ENCODE peak calls at places on chromosome 9, in seven cellular contexts. One of them, this sample, is unnamed.

GRCh38 chr9:123460091-123460490 is 104.1 kb downstream of the CRB2 start:
- DNase-seq in IMR-90: no peak
- DNase-seq in body of pancreas: no peak
- DNase-seq in testis: no peak
- DNase-seq in uterus: no peak
- DNase-seq in WERI-Rb-1: no peak
- DNase-seq in fibroblast of lung: no peak
- DNase-seq in this sample: no peak

GRCh38 chr9:116717150-116717549 is 30.0 kb downstream of the TRIM32 start:
- DNase-seq in uterus: no peak
- DNase-seq in body of pancreas: no peak
- DNase-seq in fibroblast of lung: no peak
- DNase-seq in testis: no peak
- DNase-seq in IMR-90: no peak
- DNase-seq in WERI-Rb-1: no peak
- DNase-seq in this sample: peak; percentile 10

GRCh38 chr9:29928072-29928471 is 2354.8 kb upstream of the C9orf72 start:
- DNase-seq in WERI-Rb-1: no peak
- DNase-seq in IMR-90: no peak
- DNase-seq in testis: no peak
- DNase-seq in body of pancreas: no peak
- DNase-seq in uterus: no peak
- DNase-seq in fibroblast of lung: no peak
- DNase-seq in this sample: no peak

GRCh38 chr9:117081641-117082317 is 333.1 kb downstream of the ASTN2 start:
- DNase-seq in fibroblast of lung: no peak
- DNase-seq in uterus: no peak
- DNase-seq in body of pancreas: no peak
- DNase-seq in IMR-90: no peak
- DNase-seq in WERI-Rb-1: no peak
- DNase-seq in testis: no peak
- DNase-seq in this sample: no peak

GRCh38 chr9:86854898-86855523 is 92.3 kb downstream of the GAS1 start:
- DNase-seq in testis: peak; percentile 22
- DNase-seq in WERI-Rb-1: no peak
- DNase-seq in IMR-90: peak; percentile 96
- DNase-seq in uterus: peak; percentile 46
- DNase-seq in fibroblast of lung: peak; percentile 98
- DNase-seq in body of pancreas: peak; percentile 75
- DNase-seq in this sample: peak; percentile 94

GRCh38 chr9:129347323-129348120 is 169.5 kb upstream of the IER5L start:
- DNase-seq in fibroblast of lung: peak; percentile 48
- DNase-seq in WERI-Rb-1: no peak
- DNase-seq in testis: no peak
- DNase-seq in body of pancreas: no peak
- DNase-seq in IMR-90: peak; percentile 36
- DNase-seq in uterus: peak; percentile 46
- DNase-seq in this sample: no peak

GRCh38 chr9:123309611-123310010 is 41.2 kb upstream of the STRBP start:
- DNase-seq in uterus: no peak
- DNase-seq in fibroblast of lung: no peak
- DNase-seq in testis: no peak
- DNase-seq in IMR-90: no peak
- DNase-seq in WERI-Rb-1: no peak
- DNase-seq in body of pancreas: no peak
- DNase-seq in this sample: no peak

GRCh38 chr9:127578952-127579853 is 32.9 kb upstream of the STXBP1 start:
- DNase-seq in testis: peak; percentile 87
- DNase-seq in WERI-Rb-1: peak; percentile 96
- DNase-seq in IMR-90: peak; percentile 98
- DNase-seq in fibroblast of lung: peak; percentile 96
- DNase-seq in body of pancreas: peak; percentile 90
- DNase-seq in uterus: peak; percentile 87
- DNase-seq in this sample: no peak

GRCh38 chr9:120781236-120781635 is 12.0 kb downstream of the FBXW2 start:
- DNase-seq in IMR-90: no peak
- DNase-seq in testis: no peak
- DNase-seq in WERI-Rb-1: no peak
- DNase-seq in fibroblast of lung: no peak
- DNase-seq in uterus: no peak
- DNase-seq in body of pancreas: no peak
- DNase-seq in this sample: no peak

GRCh38 chr9:73738741-73739530 is 587.3 kb downstream of the ANXA1 start:
- DNase-seq in uterus: no peak
- DNase-seq in body of pancreas: no peak
- DNase-seq in testis: no peak
- DNase-seq in IMR-90: no peak
- DNase-seq in fibroblast of lung: no peak
- DNase-seq in WERI-Rb-1: no peak
- DNase-seq in this sample: no peak

GRCh38 chr9:36441966-36442365 is 41.9 kb upstream of the RNF38 start:
- DNase-seq in testis: no peak
- DNase-seq in WERI-Rb-1: no peak
- DNase-seq in fibroblast of lung: no peak
- DNase-seq in uterus: no peak
- DNase-seq in body of pancreas: no peak
- DNase-seq in IMR-90: no peak
- DNase-seq in this sample: no peak

GRCh38 chr9:39588056-39588814 is 232.8 kb downstream of the SPATA31A1 start:
- DNase-seq in testis: peak; percentile 66
- DNase-seq in uterus: no peak
- DNase-seq in IMR-90: no peak
- DNase-seq in body of pancreas: no peak
- DNase-seq in WERI-Rb-1: no peak
- DNase-seq in fibroblast of lung: no peak
- DNase-seq in this sample: peak; percentile 54

GRCh38 chr9:137172907-137173794 is 1.3 kb upstream of the TMEM210 start:
- DNase-seq in fibroblast of lung: no peak
- DNase-seq in uterus: no peak
- DNase-seq in body of pancreas: no peak
- DNase-seq in testis: no peak
- DNase-seq in IMR-90: no peak
- DNase-seq in WERI-Rb-1: no peak
- DNase-seq in this sample: no peak

GRCh38 chr9:136362450-136362784 is 1.1 kb downstream of the DNLZ start:
- DNase-seq in uterus: no peak
- DNase-seq in IMR-90: no peak
- DNase-seq in fibroblast of lung: no peak
- DNase-seq in testis: no peak
- DNase-seq in WERI-Rb-1: no peak
- DNase-seq in body of pancreas: no peak
- DNase-seq in this sample: no peak

GRCh38 chr9:100715100-100715379 is 137.2 kb downstream of the CAVIN4 start:
- DNase-seq in IMR-90: no peak
- DNase-seq in uterus: no peak
- DNase-seq in testis: no peak
- DNase-seq in body of pancreas: no peak
- DNase-seq in fibroblast of lung: no peak
- DNase-seq in WERI-Rb-1: no peak
- DNase-seq in this sample: no peak

GRCh38 chr9:131762356-131762932 is 22.6 kb upstream of the RAPGEF1 start:
- DNase-seq in fibroblast of lung: peak; percentile 49
- DNase-seq in uterus: peak; percentile 54
- DNase-seq in testis: peak; percentile 88
- DNase-seq in WERI-Rb-1: peak; percentile 99
- DNase-seq in IMR-90: peak; percentile 29
- DNase-seq in body of pancreas: peak; percentile 79
- DNase-seq in this sample: peak; percentile 88

GRCh38 chr9:126235350-126235740 is 91.3 kb upstream of the MVB12B start:
- DNase-seq in body of pancreas: no peak
- DNase-seq in WERI-Rb-1: no peak
- DNase-seq in uterus: no peak
- DNase-seq in IMR-90: no peak
- DNase-seq in testis: no peak
- DNase-seq in fibroblast of lung: no peak
- DNase-seq in this sample: no peak

DNA sequence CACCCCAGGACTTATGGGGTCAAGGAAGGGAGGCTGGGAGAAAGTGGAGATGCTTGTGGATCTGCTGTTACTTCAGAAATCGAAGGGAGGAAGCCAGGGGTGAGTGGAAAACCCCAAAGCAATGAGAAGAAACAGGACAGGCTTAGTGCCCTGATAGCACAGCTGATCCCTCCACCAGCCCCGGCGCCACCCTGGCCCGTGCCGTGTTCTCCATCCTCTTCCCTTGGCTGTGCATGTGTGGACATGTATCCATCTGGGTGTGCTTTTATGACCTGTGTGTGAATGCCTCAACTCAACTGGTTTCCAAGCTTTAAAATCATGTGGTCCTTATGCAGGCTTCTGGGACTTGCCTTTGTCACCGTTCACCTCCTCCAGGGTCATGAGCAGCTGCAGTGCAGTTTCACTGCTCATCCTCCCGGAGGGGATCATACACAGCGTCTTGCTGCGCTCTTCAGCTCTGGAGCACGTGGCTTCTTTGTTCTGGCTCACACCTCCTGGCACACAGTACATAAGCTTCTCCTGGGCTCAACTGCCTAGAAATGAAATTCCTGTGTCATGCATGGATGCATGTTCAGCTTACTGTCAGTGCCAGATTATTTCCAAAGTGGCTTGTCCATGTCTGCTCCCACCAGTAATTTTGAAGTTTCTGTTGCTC is 58.2 kb downstream of the IPPK start:
- DNase-seq in testis: no peak
- DNase-seq in uterus: no peak
- DNase-seq in fibroblast of lung: no peak
- DNase-seq in body of pancreas: no peak
- DNase-seq in IMR-90: no peak
- DNase-seq in WERI-Rb-1: peak; percentile 46
- DNase-seq in this sample: no peak
- H3K27ac ChIP-seq in testis: no peak overlapping the region
- H3K27ac ChIP-seq in uterus: peak overlapping the region; percentile 82
- H3K27ac ChIP-seq in fibroblast of lung: no peak overlapping the region
- H3K27ac ChIP-seq in body of pancreas: no peak overlapping the region
- H3K27ac ChIP-seq in IMR-90: no peak overlapping the region
- H3K27ac ChIP-seq in WERI-Rb-1: peak overlapping the region; percentile 50
- H3K27ac ChIP-seq in this sample: no peak overlapping the region

DNA sequence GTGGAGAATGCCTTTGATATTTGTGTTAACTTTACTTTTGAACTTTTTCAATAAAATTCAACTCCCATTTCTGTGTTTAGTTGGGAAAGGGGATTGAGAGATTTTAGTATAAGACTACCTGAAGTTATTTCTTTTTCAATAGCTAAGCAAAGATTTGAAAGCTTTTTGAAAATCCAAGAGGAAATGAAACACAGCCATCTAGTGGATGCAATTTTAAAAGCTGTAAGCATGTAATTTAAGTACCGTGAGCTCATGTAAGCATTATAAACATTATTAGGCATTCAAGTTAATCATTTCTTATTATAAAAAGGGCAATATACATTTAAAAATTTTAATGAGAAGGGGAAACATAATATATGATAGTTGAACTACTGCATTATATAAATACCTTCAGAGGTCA is 69.8 kb downstream of the CCDC171 start:
- DNase-seq in uterus: no peak
- DNase-seq in fibroblast of lung: peak; percentile 59
- DNase-seq in IMR-90: peak; percentile 46
- DNase-seq in body of pancreas: no peak
- DNase-seq in testis: no peak
- DNase-seq in WERI-Rb-1: no peak
- DNase-seq in this sample: peak; percentile 38
- TF ChIP-seq CTCF in uterus: no peak
- TF ChIP-seq CTCF in fibroblast of lung: no peak
- TF ChIP-seq CTCF in IMR-90: peak; percentile 58
- TF ChIP-seq CTCF in body of pancreas: no peak
- TF ChIP-seq CTCF in testis: peak; percentile 11
- TF ChIP-seq CTCF in WERI-Rb-1: no peak
- TF ChIP-seq CTCF in this sample: peak; percentile 54

DNA sequence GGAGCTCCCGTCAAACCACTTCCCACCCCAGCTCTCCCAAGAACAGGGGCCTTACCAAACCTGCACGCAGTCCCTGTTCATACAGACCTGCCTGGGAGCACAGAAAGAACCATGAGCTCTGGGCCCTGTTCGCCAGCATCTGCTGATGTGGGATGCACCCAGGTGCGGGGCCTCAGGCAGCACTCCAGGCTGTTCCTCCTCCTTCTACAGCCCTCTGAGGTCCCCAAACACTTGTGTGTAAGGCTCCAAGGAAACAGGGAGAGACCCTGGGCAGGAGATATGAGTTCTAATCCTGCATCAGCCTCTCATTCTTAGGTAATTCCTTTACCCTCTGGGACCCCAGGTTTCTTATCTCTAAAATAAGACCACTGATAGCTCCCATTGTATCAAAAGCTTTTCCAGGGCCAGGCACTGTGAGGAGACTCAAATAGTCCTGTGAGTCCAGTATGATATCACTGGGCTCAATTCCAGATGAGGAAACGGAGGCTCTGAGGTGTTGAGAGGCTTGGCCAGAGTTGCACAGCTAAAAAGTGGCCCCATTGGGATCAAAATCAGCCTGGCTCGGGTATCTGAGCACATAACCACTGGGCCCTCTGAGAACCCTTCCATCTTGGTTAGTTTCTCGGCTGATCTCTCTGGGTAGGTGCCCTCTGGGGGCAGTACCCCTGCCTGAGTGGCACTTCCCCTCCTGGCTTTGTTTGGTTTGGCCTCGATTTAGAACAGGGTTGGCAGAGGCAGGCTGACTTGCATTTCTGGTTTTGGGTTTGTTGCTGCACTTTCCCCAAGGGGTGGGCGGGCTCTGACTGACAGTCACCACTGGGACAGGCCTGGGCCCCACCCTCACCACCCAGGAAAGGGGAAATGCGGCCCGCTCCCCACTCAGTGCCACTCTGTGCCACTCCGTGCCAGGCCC is 116.8 kb downstream of the RGS3 start:
- DNase-seq in IMR-90: peak; percentile 35
- DNase-seq in uterus: peak; percentile 34
- DNase-seq in testis: no peak
- DNase-seq in body of pancreas: peak; percentile 91
- DNase-seq in WERI-Rb-1: no peak
- DNase-seq in fibroblast of lung: no peak
- DNase-seq in this sample: no peak
- H3K4me3 ChIP-seq in IMR-90: no peak overlapping the region
- H3K4me3 ChIP-seq in uterus: no peak overlapping the region
- H3K4me3 ChIP-seq in testis: no peak overlapping the region
- H3K4me3 ChIP-seq in body of pancreas: no peak overlapping the region
- H3K4me3 ChIP-seq in WERI-Rb-1: no peak overlapping the region
- H3K4me3 ChIP-seq in fibroblast of lung: no peak overlapping the region
- H3K4me3 ChIP-seq in this sample: no peak overlapping the region

DNA sequence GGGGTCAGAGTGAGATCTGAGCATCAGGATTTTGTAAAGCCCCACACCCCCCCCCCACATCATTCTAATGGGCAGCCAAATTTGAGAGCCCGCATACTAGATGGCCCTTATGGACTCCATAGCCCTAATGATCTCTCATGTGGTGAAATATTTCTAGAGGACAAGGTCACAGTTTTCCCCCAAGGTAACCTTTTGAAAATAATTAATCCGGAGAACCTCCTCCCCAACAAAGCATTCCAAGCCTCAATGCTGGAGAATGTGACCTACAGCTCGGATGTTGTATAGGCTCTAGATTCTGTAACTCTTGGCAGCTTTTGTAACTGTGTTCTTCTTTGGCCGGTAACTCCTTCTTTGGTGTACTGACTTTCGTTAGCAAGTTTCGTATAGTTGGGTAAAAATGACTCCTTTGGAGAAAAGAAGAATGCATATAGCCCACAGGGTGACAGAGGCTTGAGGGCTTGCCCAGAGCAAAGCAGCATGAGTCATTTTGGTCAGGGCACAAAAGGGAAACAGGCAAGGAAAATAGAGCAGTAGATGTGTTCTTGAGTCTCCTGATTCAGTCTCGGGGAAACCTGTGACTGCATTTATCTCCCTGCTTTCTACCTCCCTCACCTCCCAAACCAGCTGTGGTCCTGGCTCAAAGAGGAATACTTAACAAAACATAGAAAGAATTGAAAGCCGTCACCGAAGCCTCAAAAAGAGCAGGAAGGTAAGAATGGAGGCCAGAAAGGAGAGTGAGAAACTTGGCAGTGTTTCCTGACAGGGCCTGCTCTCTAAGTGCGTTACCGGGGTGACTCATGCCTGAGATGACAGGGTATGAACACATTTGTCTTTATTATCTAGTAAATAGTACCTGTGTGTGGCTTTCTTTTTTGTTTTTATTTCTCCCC is 6.5 kb upstream of the XPA start:
- DNase-seq in uterus: peak; percentile 65
- DNase-seq in IMR-90: peak; percentile 80
- DNase-seq in testis: no peak
- DNase-seq in fibroblast of lung: peak; percentile 75
- DNase-seq in body of pancreas: no peak
- DNase-seq in WERI-Rb-1: no peak
- DNase-seq in this sample: no peak
- H3K27ac ChIP-seq in uterus: peak overlapping the region; percentile 77
- H3K27ac ChIP-seq in IMR-90: no peak overlapping the region
- H3K27ac ChIP-seq in testis: no peak overlapping the region
- H3K27ac ChIP-seq in fibroblast of lung: no peak overlapping the region
- H3K27ac ChIP-seq in body of pancreas: peak overlapping the region; percentile 66
- H3K27ac ChIP-seq in WERI-Rb-1: no peak overlapping the region
- H3K27ac ChIP-seq in this sample: no peak overlapping the region

This sample was measured in cardiac muscle cell.